ENCODE peak calls at places on chromosomes 13 and 19, in seven cellular contexts. B is right atrium auricular region, L is uterus, K is AG04450, Q is colonic mucosa, H is BJ, G is Calu3. O is an unnamed sample.

GRCh38 chr13:43805071-43805468 is 18.3 kb upstream of the ENOX1 start:
- DNase-seq in B (no peak), L (peak; percentile 21), Q (no peak), G (peak; percentile 2), H (no peak), K (peak; percentile 54), O (no peak)

GRCh38 chr13:19055611-19056010 is 126.0 kb downstream of the TUBA3C start:
- DNase-seq in B (no peak), G (no peak), K (no peak), L (no peak), H (no peak), Q (no peak), O (no peak)

GRCh38 chr13:88417801-88418200 is 746.6 kb downstream of the SLITRK5 start:
- DNase-seq in B (no peak), H (no peak), Q (no peak), L (no peak), K (no peak), G (no peak), O (no peak)

GRCh38 chr19:46373573-46374359 is 26.9 kb downstream of the PPP5C start:
- DNase-seq in G (peak; percentile 99), K (no peak), H (no peak), B (no peak), Q (peak; percentile 95), L (no peak), O (peak; percentile 56)

GRCh38 chr13:105213512-105213911 is 1322.0 kb downstream of the EFNB2 start:
- DNase-seq in Q (no peak), G (no peak), L (no peak), K (no peak), B (no peak), H (no peak), O (no peak)

GRCh38 chr13:21434588-21434987 is 24.5 kb downstream of the ZDHHC20 start:
- DNase-seq in H (no peak), L (no peak), K (no peak), G (no peak), Q (no peak), B (no peak), O (no peak)

GRCh38 chr19:49020931-49021895 is 2.9 kb downstream of the CGB3 start:
- DNase-seq in H (no peak), K (no peak), B (no peak), G (no peak), Q (no peak), L (no peak), O (no peak)

GRCh38 chr13:31054632-31055031 is 107.1 kb downstream of the HSPH1 start:
- DNase-seq in K (no peak), H (no peak), B (no peak), G (no peak), L (no peak), Q (no peak), O (no peak)

GRCh38 chr13:106649495-106649894 is 81.6 kb upstream of the ARGLU1 start:
- DNase-seq in Q (peak; percentile 78), B (no peak), K (no peak), G (peak; percentile 35), H (no peak), L (no peak), O (no peak)

GRCh38 chr13:33284016-33284415 is 1.5 kb downstream of the STARD13 start:
- DNase-seq in Q (no peak), B (no peak), K (no peak), L (no peak), H (no peak), G (no peak), O (no peak)

GRCh38 chr13:91813255-91813654 is 414.8 kb downstream of the GPC5 start:
- DNase-seq in Q (no peak), B (no peak), G (no peak), K (no peak), H (no peak), L (no peak), O (no peak)

GRCh38 chr19:51595776-51596175 is 24.7 kb downstream of the ZNF175 start:
- DNase-seq in B (no peak), K (no peak), L (no peak), Q (no peak), H (no peak), G (no peak), O (no peak)

GRCh38 chr19:3227054-3227626 is 2.7 kb downstream of the CELF5 start:
- DNase-seq in H (no peak), G (no peak), L (no peak), Q (no peak), B (no peak), K (no peak), O (no peak)

GRCh38 chr13:47337781-47338507 is 441.1 kb upstream of the HTR2A start:
- DNase-seq in L (no peak), Q (no peak), B (no peak), G (no peak), K (peak; percentile 52), H (no peak), O (peak; percentile 45)

GRCh38 chr19:1624458-1624857 is 19.2 kb upstream of the UQCR11 start:
- DNase-seq in Q (peak; percentile 52), G (no peak), H (no peak), L (peak; percentile 32), K (no peak), B (no peak), O (no peak)

GRCh38 chr13:73715114-73715909 is 418.9 kb downstream of the KLF12 start:
- DNase-seq in H (no peak), L (no peak), G (no peak), B (no peak), K (no peak), Q (no peak), O (no peak)

GRCh38 chr19:17323973-17324327 is 10.7 kb downstream of the ANO8 start:
- DNase-seq in K (no peak), G (no peak), B (no peak), H (no peak), L (no peak), Q (no peak), O (no peak)
- TF ChIP-seq CTCF in K (no peak), G (no peak), B (no peak), H (no peak), L (no peak), Q (no peak), O (no peak)

DNA sequence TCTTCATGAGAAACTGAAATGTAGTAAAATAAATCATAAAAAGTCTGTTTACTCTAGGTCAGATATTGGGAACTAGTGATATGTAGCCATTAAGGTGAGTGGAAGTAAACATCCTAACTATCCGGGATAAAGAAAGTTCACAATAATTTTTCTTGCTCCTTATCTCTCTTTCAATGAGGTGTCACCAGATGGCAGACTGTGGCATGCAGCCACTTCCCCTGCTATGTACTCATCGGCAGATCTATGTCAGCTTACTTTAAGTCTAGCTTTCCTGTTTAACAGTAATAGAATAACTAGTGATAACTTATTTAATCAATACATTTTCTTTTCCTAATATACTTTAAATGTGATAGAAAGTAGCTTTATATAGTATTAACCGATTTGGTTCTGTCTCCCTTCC is 181.9 kb downstream of the NDFIP2 start:
- DNase-seq in H (no peak), G (no peak), Q (peak; percentile 21), B (no peak), L (no peak), K (no peak), O (no peak)
- TF ChIP-seq CTCF in H (no peak), G (no peak), Q (no peak), B (no peak), L (no peak), K (no peak), O (no peak)

DNA sequence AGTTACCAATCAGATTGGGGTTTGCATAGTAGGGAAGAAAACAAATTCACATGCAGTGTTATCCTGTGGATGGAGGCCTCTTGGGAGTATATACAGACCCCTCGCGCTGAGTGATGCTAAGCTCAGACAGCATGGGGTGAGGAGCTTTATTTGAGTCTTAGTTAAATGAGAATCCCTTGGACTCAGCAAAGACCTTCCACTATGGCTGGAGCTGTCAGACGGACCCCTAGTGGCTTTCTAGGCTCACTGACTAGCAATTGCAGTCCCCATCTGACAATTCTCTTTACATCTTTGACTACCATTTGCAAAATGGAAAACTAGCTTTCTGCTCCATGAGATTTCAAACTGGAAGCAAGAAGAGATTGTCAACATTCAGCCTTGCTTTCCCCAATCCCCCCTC is 90.4 kb downstream of the STOML3 start:
- DNase-seq in Q (no peak), K (no peak), G (no peak), L (no peak), B (no peak), H (no peak), O (no peak)
- TF ChIP-seq CTCF in Q (no peak), K (peak; percentile 15), G (no peak), L (no peak), B (no peak), H (peak; percentile 10), O (peak; percentile 43)

DNA sequence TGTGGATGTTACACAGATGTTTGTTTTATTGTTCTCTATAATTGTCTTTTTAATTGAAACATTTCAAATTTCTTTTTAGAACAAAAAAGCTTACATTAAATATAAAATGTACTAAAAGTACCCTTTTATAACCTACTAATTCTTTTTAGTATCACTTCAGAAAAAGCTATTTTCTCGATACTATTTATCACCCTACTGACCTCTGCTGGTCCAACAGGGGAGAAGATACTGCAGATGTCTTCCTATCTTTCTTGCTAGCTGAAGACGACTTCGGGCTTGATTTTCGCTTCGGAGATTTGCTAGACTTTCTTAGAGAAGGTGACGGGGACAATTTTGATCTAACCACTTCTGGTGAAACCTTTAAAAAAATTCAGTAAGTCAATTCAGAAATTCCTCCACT is 42.4 kb downstream of the ZC3H13 start:
- DNase-seq in K (no peak), G (no peak), B (no peak), Q (no peak), L (no peak), H (no peak), O (no peak)
- TF ChIP-seq CTCF in K (peak; percentile 39), G (no peak), B (peak; percentile 20), Q (no peak), L (no peak), H (peak; percentile 47), O (peak; percentile 46)

DNA sequence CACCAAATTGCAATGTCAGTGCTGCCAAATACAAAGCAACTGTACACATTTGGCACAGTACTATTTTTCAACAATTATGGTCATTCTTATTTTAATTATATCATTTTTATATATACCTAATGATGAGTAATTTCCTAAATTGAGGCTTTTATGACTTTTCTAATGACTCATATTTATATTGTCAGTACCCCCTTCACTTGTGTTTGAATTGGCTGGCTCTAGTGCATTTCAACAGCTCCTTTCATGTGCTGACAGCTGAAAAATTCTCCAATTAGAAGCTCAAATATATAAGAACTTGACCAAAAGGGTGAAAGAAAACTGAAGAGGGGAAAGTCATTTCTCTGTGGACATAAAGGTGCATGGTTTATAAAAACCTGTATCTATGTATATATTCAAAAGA is 263.3 kb downstream of the SLITRK1 start:
- DNase-seq in Q (no peak), H (no peak), K (no peak), L (no peak), B (no peak), G (no peak), O (no peak)
- TF ChIP-seq CTCF in Q (no peak), H (no peak), K (no peak), L (no peak), B (no peak), G (no peak), O (no peak)

GRCh38 chr13:75217949-75218348 is 264.0 kb downstream of the TBC1D4 start:
- DNase-seq in B (no peak), Q (no peak), H (peak; percentile 19), K (no peak), L (no peak), G (no peak), O (peak; percentile 75)
- TF ChIP-seq CTCF in B (no peak), Q (no peak), H (no peak), K (no peak), L (no peak), G (no peak), O (no peak)

O was measured in retinal pigment epithelial cell.